ENCODE peak calls at places on chromosomes 12 and 14, in seven cellular contexts. P is activated naive CD8-positive, alpha-beta T cell treated with anti-CD3 and anti-CD28 coated beads, Interleukin-2, amount 50 U/mL, for 24 hours; Q is GM23338; R is CD8-positive, alpha-beta T cell; B is T-helper 17 cell; L is fibroblast of mammary gland; A is posterior cingulate gyrus. K is an unnamed sample.

GRCh38 chr12:12837025-12837872 is 24.1 kb downstream of the DDX47 start:
- DNase-seq in P (peak; percentile 20), Q (peak; percentile 83), R (peak; percentile 22), B (no peak), L (peak; percentile 89), A (no peak), K (peak; percentile 1)

GRCh38 chr14:101121399-101122113 is 218.0 kb upstream of the RTL1 start:
- DNase-seq in P (no peak), Q (no peak), R (no peak), B (no peak), L (no peak), A (no peak), K (no peak)

GRCh38 chr12:118714051-118714460 is 267.3 kb upstream of the SRRM4 start:
- DNase-seq in P (peak; percentile 20), Q (peak; percentile 93), R (no peak), B (no peak), L (no peak), A (peak; percentile 26), K (no peak)

GRCh38 chr12:131831021-131831571 is 2.9 kb downstream of the MMP17 start:
- DNase-seq in P (peak; percentile 10), Q (no peak), R (no peak), B (no peak), L (peak; percentile 13), A (no peak), K (no peak)

GRCh38 chr14:87286826-87287225 is 706.2 kb downstream of the GALC start:
- DNase-seq in P (no peak), Q (no peak), R (no peak), B (no peak), L (no peak), A (no peak), K (no peak)

GRCh38 chr12:10716704-10717315 is 6.3 kb downstream of the YBX3 start:
- DNase-seq in P (no peak), Q (peak; percentile 53), R (no peak), B (no peak), L (peak; percentile 92), A (peak; percentile 9), K (no peak)

GRCh38 chr14:67599698-67600561 is at the start of gene PIGH:
- DNase-seq in P (peak; percentile 97), Q (peak; percentile 95), R (peak; percentile 95), B (peak; percentile 91), L (peak; percentile 79), A (peak; percentile 93), K (peak; percentile 92)

GRCh38 chr12:966715-967114 is 17.2 kb upstream of the RAD52 start:
- DNase-seq in P (no peak), Q (no peak), R (no peak), B (no peak), L (no peak), A (no peak), K (no peak)

GRCh38 chr12:72365151-72365550 is 93.0 kb downstream of the TRHDE start:
- DNase-seq in P (no peak), Q (no peak), R (no peak), B (no peak), L (no peak), A (no peak), K (no peak)

GRCh38 chr12:55930771-55931316 is at the start of gene DGKA:
- DNase-seq in P (peak; percentile 80), Q (peak; percentile 74), R (peak; percentile 67), B (peak; percentile 46), L (peak; percentile 91), A (no peak), K (peak; percentile 66)

GRCh38 chr12:55707841-55708694 is at the start of gene ITGA7:
- DNase-seq in P (peak; percentile 64), Q (peak; percentile 97), R (peak; percentile 63), B (peak; percentile 66), L (no peak), A (peak; percentile 84), K (peak; percentile 42)

GRCh38 chr14:94681300-94682060 is 69.3 kb downstream of the SERPINA3 start:
- DNase-seq in P (no peak), Q (peak; percentile 80), R (no peak), B (no peak), L (peak; percentile 65), A (no peak), K (no peak)

GRCh38 chr14:101060171-101060601 is 156.7 kb upstream of the RTL1 start:
- DNase-seq in P (no peak), Q (no peak), R (no peak), B (no peak), L (no peak), A (no peak), K (no peak)

GRCh38 chr12:116288735-116289134 is 11.2 kb upstream of the MED13L start:
- DNase-seq in P (no peak), Q (no peak), R (no peak), B (no peak), L (no peak), A (no peak), K (no peak)

GRCh38 chr12:197911-198695 is 15.9 kb downstream of the SLC6A12 start:
- DNase-seq in P (no peak), Q (no peak), R (no peak), B (no peak), L (no peak), A (no peak), K (no peak)

GRCh38 chr14:58171090-58171489 is 19.1 kb upstream of the ARMH4 start:
- DNase-seq in P (peak; percentile 23), Q (peak; percentile 94), R (no peak), B (no peak), L (peak; percentile 90), A (peak; percentile 57), K (no peak)

GRCh38 chr12:11756022-11756421 is 106.5 kb downstream of the ETV6 start:
- DNase-seq in P (no peak), Q (no peak), R (no peak), B (no peak), L (no peak), A (no peak), K (no peak)

GRCh38 chr12:3304436-3305135 is 186.4 kb upstream of the PRMT8 start:
- DNase-seq in P (no peak), Q (no peak), R (no peak), B (no peak), L (peak; percentile 89), A (no peak), K (no peak)

GRCh38 chr12:64733857-64734256 is 25.3 kb downstream of the GNS start:
- DNase-seq in P (no peak), Q (no peak), R (no peak), B (no peak), L (peak; percentile 15), A (peak; percentile 50), K (no peak)

GRCh38 chr12:2992724-2993123 is 33.5 kb downstream of the TEAD4 start:
- DNase-seq in P (no peak), Q (no peak), R (no peak), B (no peak), L (no peak), A (no peak), K (no peak)

GRCh38 chr12:99154264-99154982 is 493.1 kb upstream of the GARIN6 start:
- DNase-seq in P (no peak), Q (peak; percentile 40), R (no peak), B (no peak), L (no peak), A (peak; percentile 46), K (no peak)

GRCh38 chr14:99509871-99510555 is 28.8 kb downstream of the CCNK start:
- DNase-seq in P (no peak), Q (no peak), R (no peak), B (no peak), L (no peak), A (no peak), K (no peak)

GRCh38 chr14:51453869-51454268 is 197.8 kb upstream of the FRMD6 start:
- DNase-seq in P (no peak), Q (no peak), R (no peak), B (no peak), L (no peak), A (peak; percentile 34), K (no peak)

GRCh38 chr12:107654866-107655265 is 30.7 kb upstream of the PWP1 start:
- DNase-seq in P (no peak), Q (no peak), R (no peak), B (no peak), L (no peak), A (no peak), K (no peak)

GRCh38 chr14:61559641-61560201 is 135.6 kb upstream of the HIF1A start:
- DNase-seq in P (no peak), Q (peak; percentile 42), R (no peak), B (no peak), L (no peak), A (no peak), K (no peak)

GRCh38 chr14:60721331-60722162 is 2.6 kb downstream of the SIX4 start:
- DNase-seq in P (peak; percentile 65), Q (peak; percentile 89), R (peak; percentile 79), B (peak; percentile 23), L (peak; percentile 68), A (peak; percentile 24), K (peak; percentile 20)

GRCh38 chr14:20657216-20658211 is 16.0 kb upstream of the OR6S1 start:
- DNase-seq in P (no peak), Q (peak; percentile 96), R (peak; percentile 33), B (no peak), L (peak; percentile 53), A (no peak), K (no peak)

GRCh38 chr14:34843011-34843554 is 32.1 kb downstream of the BAZ1A start:
- DNase-seq in P (no peak), Q (no peak), R (no peak), B (no peak), L (peak; percentile 89), A (no peak), K (no peak)

GRCh38 chr14:99475179-99475578 is 5.5 kb downstream of the SETD3 start:
- DNase-seq in P (no peak), Q (peak; percentile 28), R (no peak), B (no peak), L (peak; percentile 52), A (no peak), K (no peak)

K was measured in activated T-helper 1 cell treated with Interleukin-2 at 50 U/mL for 16 hours.